ENCODE peak calls at places on chromosomes 3 and 15, in four cellular contexts. One of them, this sample, is unnamed.
A peak's percentile ranks its signal among the peaks of the same experiment; 100 is the strongest.

GRCh38 chr3:84836961-84837360 is 121.8 kb upstream of the CADM2 start:
- DNase-seq in neural progenitor cell: no peak
- DNase-seq in tibial artery: no peak
- DNase-seq in endothelial cell: peak; percentile 22
- DNase-seq in this sample: no peak

GRCh38 chr3:16609927-16610580 is 4.8 kb upstream of the DAZL start:
- DNase-seq in neural progenitor cell: no peak
- DNase-seq in tibial artery: no peak
- DNase-seq in endothelial cell: no peak
- DNase-seq in this sample: no peak

GRCh38 chr15:92693922-92694331 is 38.4 kb upstream of the FAM174B start:
- DNase-seq in neural progenitor cell: peak; percentile 75
- DNase-seq in tibial artery: no peak
- DNase-seq in endothelial cell: peak; percentile 63
- DNase-seq in this sample: no peak

GRCh38 chr3:10757021-10757820 is 58.8 kb upstream of the SLC6A11 start:
- DNase-seq in neural progenitor cell: no peak
- DNase-seq in tibial artery: no peak
- DNase-seq in endothelial cell: no peak
- DNase-seq in this sample: peak; percentile 12

GRCh38 chr15:78131295-78132021 is at the start of gene CIB2:
- DNase-seq in neural progenitor cell: peak; percentile 95
- DNase-seq in tibial artery: peak; percentile 76
- DNase-seq in endothelial cell: peak; percentile 89
- DNase-seq in this sample: peak; percentile 45

GRCh38 chr3:39805650-39806049 is 3.8 kb upstream of the MYRIP start:
- DNase-seq in neural progenitor cell: no peak
- DNase-seq in tibial artery: no peak
- DNase-seq in endothelial cell: no peak
- DNase-seq in this sample: no peak

GRCh38 chr15:37253877-37254276 is 153.5 kb upstream of the MEIS2 start:
- DNase-seq in neural progenitor cell: no peak
- DNase-seq in tibial artery: no peak
- DNase-seq in endothelial cell: no peak
- DNase-seq in this sample: peak; percentile 15

GRCh38 chr3:176570992-176571391 is 626.3 kb downstream of the TBL1XR1 start:
- DNase-seq in neural progenitor cell: no peak
- DNase-seq in tibial artery: no peak
- DNase-seq in endothelial cell: no peak
- DNase-seq in this sample: no peak

GRCh38 chr15:93055211-93055763 is 33.7 kb downstream of the RGMA start:
- DNase-seq in neural progenitor cell: no peak
- DNase-seq in tibial artery: no peak
- DNase-seq in endothelial cell: no peak
- DNase-seq in this sample: no peak

GRCh38 chr3:168885028-168885427 is 778.5 kb downstream of the MECOM start:
- DNase-seq in neural progenitor cell: no peak
- DNase-seq in tibial artery: no peak
- DNase-seq in endothelial cell: no peak
- DNase-seq in this sample: peak; percentile 92

GRCh38 chr15:41933771-41934170 is 38.6 kb downstream of the EHD4 start:
- DNase-seq in neural progenitor cell: no peak
- DNase-seq in tibial artery: peak; percentile 73
- DNase-seq in endothelial cell: no peak
- DNase-seq in this sample: no peak

GRCh38 chr3:110533089-110533488 is 538.5 kb upstream of the NECTIN3 start:
- DNase-seq in neural progenitor cell: no peak
- DNase-seq in tibial artery: no peak
- DNase-seq in endothelial cell: no peak
- DNase-seq in this sample: no peak

GRCh38 chr3:193560870-193561269 is 6.2 kb upstream of the ATP13A4 start:
- DNase-seq in neural progenitor cell: no peak
- DNase-seq in tibial artery: no peak
- DNase-seq in endothelial cell: no peak
- DNase-seq in this sample: no peak

GRCh38 chr3:146130881-146131371 is 30.1 kb downstream of the PLOD2 start:
- DNase-seq in neural progenitor cell: no peak
- DNase-seq in tibial artery: no peak
- DNase-seq in endothelial cell: no peak
- DNase-seq in this sample: peak; percentile 61

GRCh38 chr15:85785887-85786777 is 8.6 kb downstream of the KLHL25 start:
- DNase-seq in neural progenitor cell: no peak
- DNase-seq in tibial artery: no peak
- DNase-seq in endothelial cell: no peak
- DNase-seq in this sample: peak; percentile 58

GRCh38 chr3:45035441-45036301 is 9.6 kb downstream of the CLEC3B start:
- DNase-seq in neural progenitor cell: peak; percentile 56
- DNase-seq in tibial artery: no peak
- DNase-seq in endothelial cell: peak; percentile 26
- DNase-seq in this sample: peak; percentile 27

GRCh38 chr3:22960326-22960984 is 242.7 kb upstream of the UBE2E2 start:
- DNase-seq in neural progenitor cell: peak; percentile 66
- DNase-seq in tibial artery: no peak
- DNase-seq in endothelial cell: peak; percentile 22
- DNase-seq in this sample: peak; percentile 45

GRCh38 chr3:194573680-194574437 is 59.4 kb downstream of the TMEM44 start:
- DNase-seq in neural progenitor cell: peak; percentile 76
- DNase-seq in tibial artery: no peak
- DNase-seq in endothelial cell: peak; percentile 33
- DNase-seq in this sample: no peak

GRCh38 chr15:60840306-60840702 is 361.4 kb upstream of the ICE2 start:
- DNase-seq in neural progenitor cell: no peak
- DNase-seq in tibial artery: no peak
- DNase-seq in endothelial cell: peak; percentile 8
- DNase-seq in this sample: peak; percentile 34

GRCh38 chr15:70767668-70768067 is 4.3 kb upstream of the UACA start:
- DNase-seq in neural progenitor cell: no peak
- DNase-seq in tibial artery: no peak
- DNase-seq in endothelial cell: no peak
- DNase-seq in this sample: no peak

GRCh38 chr3:156005698-156006097 is 114.7 kb upstream of the KCNAB1 start:
- DNase-seq in neural progenitor cell: no peak
- DNase-seq in tibial artery: no peak
- DNase-seq in endothelial cell: no peak
- DNase-seq in this sample: no peak

GRCh38 chr3:156014456-156014855 is 105.9 kb upstream of the KCNAB1 start:
- DNase-seq in neural progenitor cell: no peak
- DNase-seq in tibial artery: no peak
- DNase-seq in endothelial cell: no peak
- DNase-seq in this sample: no peak

GRCh38 chr3:156010829-156011228 is 109.5 kb upstream of the KCNAB1 start:
- DNase-seq in neural progenitor cell: peak; percentile 56
- DNase-seq in tibial artery: no peak
- DNase-seq in endothelial cell: peak; percentile 44
- DNase-seq in this sample: no peak
- TF ChIP-seq CTCF in neural progenitor cell: peak; percentile 73
- TF ChIP-seq CTCF in tibial artery: peak; percentile 35
- TF ChIP-seq CTCF in endothelial cell: no peak
- TF ChIP-seq CTCF in this sample: no peak

GRCh38 chr3:65246561-65246960 is 558.8 kb upstream of the ADAMTS9 start:
- DNase-seq in neural progenitor cell: no peak
- DNase-seq in tibial artery: no peak
- DNase-seq in endothelial cell: no peak
- DNase-seq in this sample: no peak

GRCh38 chr3:65251375-65251774 is 563.6 kb upstream of the ADAMTS9 start:
- DNase-seq in neural progenitor cell: no peak
- DNase-seq in tibial artery: no peak
- DNase-seq in endothelial cell: no peak
- DNase-seq in this sample: no peak

DNA sequence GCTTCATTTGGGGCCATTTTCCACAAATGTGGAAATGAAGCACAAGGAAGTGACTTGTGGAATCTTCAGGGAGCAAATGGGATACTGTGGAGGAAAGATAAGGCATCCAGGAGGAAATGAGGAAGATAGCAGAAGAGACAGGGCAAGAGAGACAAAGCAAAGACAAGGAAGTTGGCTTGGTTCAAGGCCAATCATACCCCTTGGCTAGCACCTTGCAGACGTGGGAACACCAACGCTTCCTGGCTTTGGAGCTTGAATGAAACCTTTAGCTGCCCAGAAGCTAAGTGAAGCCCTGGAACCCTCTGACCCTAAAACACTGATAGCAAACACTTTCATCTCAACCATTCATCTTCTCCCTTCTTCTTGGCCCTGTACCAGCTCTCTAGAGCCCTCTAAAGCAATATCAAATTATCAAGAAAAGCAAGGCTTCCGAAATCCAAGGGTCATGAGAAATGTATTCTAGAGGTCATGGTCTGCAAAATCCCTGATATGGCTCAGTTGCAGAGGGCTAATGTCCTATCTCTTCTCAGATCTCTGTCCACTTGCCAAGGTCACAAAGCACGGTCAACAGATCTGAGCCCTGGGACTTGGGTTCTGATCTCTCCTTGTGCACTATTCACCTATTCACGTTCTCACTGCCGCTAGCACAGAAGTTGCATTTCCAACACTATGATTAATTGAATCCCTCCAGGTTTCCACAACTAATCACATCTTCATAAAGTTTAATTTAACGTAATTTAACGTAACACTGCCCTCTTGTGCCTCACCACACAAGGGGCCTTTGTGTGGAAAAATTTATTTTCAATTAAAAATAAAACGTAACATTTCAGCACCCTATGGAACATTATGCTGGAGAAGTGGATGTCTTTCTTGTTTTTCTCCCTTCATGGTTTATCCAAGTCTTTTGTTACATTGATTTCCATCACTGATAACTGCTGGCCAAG is 557.6 kb upstream of the ADAMTS9 start:
- DNase-seq in neural progenitor cell: no peak
- DNase-seq in tibial artery: no peak
- DNase-seq in endothelial cell: no peak
- DNase-seq in this sample: peak; percentile 26
- TF ChIP-seq CTCF in neural progenitor cell: peak; percentile 39
- TF ChIP-seq CTCF in tibial artery: peak; percentile 29
- TF ChIP-seq CTCF in endothelial cell: peak; percentile 36
- TF ChIP-seq CTCF in this sample: peak; percentile 49

GRCh38 chr3:32963871-32964270 is 12.4 kb downstream of the CCR4 start:
- DNase-seq in neural progenitor cell: no peak
- DNase-seq in tibial artery: no peak
- DNase-seq in endothelial cell: no peak
- DNase-seq in this sample: no peak

GRCh38 chr3:32969656-32970055 is 18.2 kb downstream of the CCR4 start:
- DNase-seq in neural progenitor cell: no peak
- DNase-seq in tibial artery: no peak
- DNase-seq in endothelial cell: no peak
- DNase-seq in this sample: peak; percentile 15

GRCh38 chr3:32972482-32973146 is 21.2 kb downstream of the CCR4 start:
- DNase-seq in neural progenitor cell: no peak
- DNase-seq in tibial artery: no peak
- DNase-seq in endothelial cell: no peak
- DNase-seq in this sample: no peak

GRCh38 chr3:32973982-32974381 is 22.5 kb downstream of the CCR4 start:
- DNase-seq in neural progenitor cell: no peak
- DNase-seq in tibial artery: no peak
- DNase-seq in endothelial cell: no peak
- DNase-seq in this sample: peak; percentile 16

GRCh38 chr3:32968367-32969087 is 17.1 kb downstream of the CCR4 start:
- DNase-seq in neural progenitor cell: no peak
- DNase-seq in tibial artery: no peak
- DNase-seq in endothelial cell: no peak
- DNase-seq in this sample: no peak
- TF ChIP-seq CTCF in neural progenitor cell: no peak
- TF ChIP-seq CTCF in tibial artery: no peak
- TF ChIP-seq CTCF in endothelial cell: no peak
- TF ChIP-seq CTCF in this sample: no peak

GRCh38 chr3:113981803-113982202 is 34.0 kb downstream of the ZDHHC23 start:
- DNase-seq in neural progenitor cell: no peak
- DNase-seq in tibial artery: no peak
- DNase-seq in endothelial cell: no peak
- DNase-seq in this sample: no peak
- TF ChIP-seq CTCF in neural progenitor cell: no peak
- TF ChIP-seq CTCF in tibial artery: no peak
- TF ChIP-seq CTCF in endothelial cell: no peak
- TF ChIP-seq CTCF in this sample: no peak

DNA sequence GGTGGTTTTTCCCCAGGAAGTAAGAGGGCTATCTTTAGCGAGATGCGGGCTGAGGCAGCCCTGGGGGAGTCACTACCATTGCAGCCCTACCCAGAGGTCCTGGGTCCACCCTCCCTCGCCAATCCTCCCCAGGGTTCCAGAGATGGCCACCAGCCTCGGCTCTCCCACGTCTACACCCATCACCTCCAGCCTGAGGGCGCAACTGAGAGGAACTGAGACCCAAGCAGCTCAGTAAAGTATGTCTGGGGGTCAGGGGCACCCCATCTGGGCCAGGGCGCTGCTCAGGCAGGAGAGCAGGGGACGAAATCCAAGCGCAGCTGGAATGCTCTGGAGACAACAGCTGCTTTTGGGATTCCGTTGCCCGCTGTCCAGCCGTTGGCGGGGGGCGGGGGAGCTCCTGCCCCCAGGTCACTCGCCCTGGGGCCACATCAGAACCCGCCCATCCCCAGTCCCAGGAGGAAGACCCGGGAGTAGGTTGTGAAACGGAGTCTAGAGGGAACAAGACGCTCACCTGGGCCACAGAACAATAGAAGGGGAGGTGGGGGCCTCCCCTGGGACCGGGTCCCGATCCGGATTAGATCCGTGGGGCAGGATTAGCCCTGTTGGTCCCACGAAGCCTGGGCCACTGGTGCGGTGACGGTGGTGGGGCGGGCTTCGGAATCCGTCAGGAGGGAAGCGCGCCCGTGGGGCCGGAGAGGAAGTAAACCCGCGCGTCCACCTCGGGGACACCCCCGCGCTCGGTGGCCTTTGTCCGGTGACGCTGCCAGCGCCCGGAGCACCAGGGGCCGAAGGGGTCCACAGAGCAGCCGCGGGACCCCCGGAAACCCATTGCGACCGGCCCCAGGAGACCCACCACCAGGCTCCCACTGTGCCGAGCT is 1.3 kb upstream of the NDUFAF3 start:
- DNase-seq in neural progenitor cell: peak; percentile 78
- DNase-seq in tibial artery: peak; percentile 82
- DNase-seq in endothelial cell: peak; percentile 42
- DNase-seq in this sample: no peak
- TF ChIP-seq CTCF in neural progenitor cell: no peak
- TF ChIP-seq CTCF in tibial artery: no peak
- TF ChIP-seq CTCF in endothelial cell: no peak
- TF ChIP-seq CTCF in this sample: no peak

DNA sequence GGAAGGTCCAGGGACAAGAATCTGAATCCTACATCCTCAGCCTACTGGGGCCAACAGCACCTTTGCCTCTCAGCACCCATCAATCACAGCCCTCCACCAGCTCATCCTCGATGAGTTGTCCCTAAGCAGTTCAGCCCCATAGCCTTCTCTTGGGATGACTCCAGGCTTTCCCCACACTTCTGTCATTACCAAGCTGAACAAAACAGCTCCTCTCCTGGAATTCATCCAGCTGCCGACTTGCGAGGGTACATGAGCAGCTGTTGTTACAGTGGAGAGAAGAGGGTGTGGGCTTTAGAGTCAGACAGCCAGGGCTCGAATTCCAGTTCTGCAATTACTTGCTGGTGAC is 69.0 kb upstream of the THBS1 start:
- DNase-seq in neural progenitor cell: no peak
- DNase-seq in tibial artery: no peak
- DNase-seq in endothelial cell: no peak
- DNase-seq in this sample: peak; percentile 51
- TF ChIP-seq CTCF in neural progenitor cell: no peak
- TF ChIP-seq CTCF in tibial artery: no peak
- TF ChIP-seq CTCF in endothelial cell: no peak
- TF ChIP-seq CTCF in this sample: no peak

This sample was measured in astrocyte of the spinal cord.